ENCODE peak calls at places on chromosomes 5 and 9, in four cellular contexts. F, H, J and W are unnamed samples.

GRCh38 chr5:38648703-38649291 is 92.4 kb upstream of the LIFR start:
- DNase-seq in H (no peak), J (no peak), F (no peak), W (no peak)

GRCh38 chr5:177537389-177538361 is 16.7 kb downstream of the FAM193B start:
- DNase-seq in H (no peak), J (peak; percentile 94), F (no peak), W (peak; percentile 19)

GRCh38 chr5:103369125-103370120 is 110.9 kb downstream of the MACIR start:
- DNase-seq in J (no peak), F (no peak), H (no peak), W (no peak)

GRCh38 chr5:14528115-14528514 is 53.5 kb upstream of the OTULINL start:
- DNase-seq in J (no peak), F (no peak), H (no peak), W (no peak)

GRCh38 chr5:77893225-77893860 is 117.2 kb upstream of the TBCA start:
- DNase-seq in J (peak; percentile 96), F (no peak), H (no peak), W (no peak)

GRCh38 chr5:143642791-143643190 is 169.2 kb upstream of the HMHB1 start:
- DNase-seq in F (no peak), H (no peak), J (no peak), W (no peak)

GRCh38 chr9:118170032-118170955 is 466.1 kb downstream of the TLR4 start:
- DNase-seq in F (no peak), J (peak; percentile 18), H (no peak), W (no peak)

GRCh38 chr9:68560131-68560844 is 19.6 kb upstream of the TMEM252 start:
- DNase-seq in H (peak; percentile 75), F (no peak), J (peak; percentile 84), W (peak; percentile 97)

GRCh38 chr9:136538599-136539426 is 7.0 kb downstream of the NOTCH1 start:
- DNase-seq in F (no peak), H (peak; percentile 64), J (no peak), W (no peak)

GRCh38 chr9:98251554-98251953 is 3.9 kb downstream of the TBC1D2 start:
- DNase-seq in H (no peak), F (no peak), J (peak; percentile 63), W (no peak)

GRCh38 chr5:152378730-152379129 is 26.3 kb downstream of the NMUR2 start:
- DNase-seq in J (no peak), F (no peak), H (no peak), W (no peak)

GRCh38 chr5:31536873-31537272 is 4.8 kb downstream of the C5orf22 start:
- DNase-seq in H (no peak), F (no peak), J (no peak), W (no peak)

GRCh38 chr5:31530541-31531265 is 1.2 kb downstream of the DROSHA start:
- DNase-seq in H (no peak), J (no peak), F (no peak), W (no peak)

GRCh38 chr5:31531543-31531887 is 378 bp downstream of the DROSHA start:
- DNase-seq in H (no peak), F (no peak), J (no peak), W (no peak)

GRCh38 chr5:31534527-31535046 is 2.5 kb downstream of the C5orf22 start:
- DNase-seq in J (no peak), F (no peak), H (no peak), W (no peak)

DNA sequence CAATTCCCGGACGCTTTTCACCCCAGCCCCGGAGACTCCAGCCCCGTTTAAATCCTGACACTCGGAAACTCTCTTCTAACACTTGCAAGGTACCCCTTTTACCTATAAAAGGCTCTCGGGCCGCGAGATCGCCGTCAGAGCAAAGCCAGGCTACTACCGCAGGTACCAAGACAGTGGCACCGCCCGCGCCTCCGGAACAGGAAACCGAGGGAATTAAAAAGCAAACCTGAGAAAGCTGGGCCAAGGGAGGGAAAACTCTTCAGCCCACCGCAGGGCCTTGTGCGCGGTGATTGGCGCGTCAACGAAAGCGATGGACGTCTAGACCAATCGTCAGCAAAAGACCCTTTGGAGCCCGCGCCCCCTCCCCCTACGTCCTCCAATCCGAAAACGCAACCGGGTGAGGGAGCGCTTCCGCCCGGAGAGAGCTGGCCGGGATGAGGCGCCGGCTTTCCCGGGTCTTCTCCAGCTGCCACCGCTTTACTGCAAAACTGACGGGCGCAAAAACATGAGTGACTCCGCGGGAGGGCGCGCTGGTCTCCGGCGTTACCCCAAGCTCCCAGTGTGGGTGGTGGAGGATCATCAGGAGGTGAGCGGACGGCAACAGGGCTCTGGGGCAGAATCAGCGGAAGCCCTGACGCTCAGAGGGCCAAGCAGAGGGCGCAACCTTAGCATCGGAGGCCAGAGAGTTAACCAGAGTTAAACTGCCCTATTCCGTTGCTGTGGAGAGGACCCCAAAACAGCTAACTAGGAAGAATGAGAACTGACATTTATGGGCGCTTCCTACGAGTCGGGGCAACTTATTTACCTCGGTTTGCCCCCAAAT is at the start of the genes C5orf22 and DROSHA:
- DNase-seq in H (peak; percentile 87), J (peak; percentile 94), F (peak; percentile 72), W (peak; percentile 82)
- TF ChIP-seq CTCF in H (no peak), J (no peak), F (no peak), W (no peak)

GRCh38 chr5:119945696-119946095 is 316.3 kb downstream of the FAM170A start:
- DNase-seq in F (no peak), J (no peak), H (no peak), W (no peak)

GRCh38 chr5:119943148-119943547 is 313.8 kb downstream of the FAM170A start:
- DNase-seq in J (peak; percentile 38), F (no peak), H (no peak), W (no peak)
- TF ChIP-seq CTCF in J (peak; percentile 11), F (no peak), H (no peak), W (no peak)

GRCh38 chr5:73945505-73945904 is 319.5 kb downstream of the ARHGEF28 start:
- DNase-seq in J (no peak), F (no peak), H (peak; percentile 3), W (no peak)
- TF ChIP-seq CTCF in J (no peak), F (no peak), H (no peak), W (no peak)

GRCh38 chr9:116000748-116001329 is 152.8 kb upstream of the PAPPA start:
- DNase-seq in H (no peak), J (no peak), F (no peak), W (no peak)
- TF ChIP-seq CTCF in H (peak; percentile 27), J (peak; percentile 34), F (no peak), W (no peak)

DNA sequence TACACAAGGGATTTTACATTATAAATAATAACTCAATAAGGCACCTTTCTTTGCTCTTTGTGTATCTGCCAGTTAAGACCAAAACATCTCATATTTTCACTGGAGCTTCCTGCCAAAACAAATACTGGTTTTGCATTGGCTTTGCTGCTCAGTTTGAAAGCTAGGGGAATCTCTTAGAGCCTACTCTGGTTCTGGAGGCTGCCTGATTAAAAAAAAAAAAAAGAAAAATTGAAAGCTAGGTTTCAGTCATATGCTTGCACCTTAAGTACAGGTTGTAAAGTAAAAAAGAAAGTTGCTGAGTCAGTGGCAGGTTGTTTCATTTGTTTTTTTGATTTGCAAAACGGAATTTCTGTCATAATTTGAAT is 2.3 kb downstream of the DENND4C start:
- DNase-seq in J (peak; percentile 71), H (no peak), F (no peak), W (no peak)
- TF ChIP-seq CTCF in J (peak; percentile 39), H (no peak), F (no peak), W (no peak)

GRCh38 chr5:63125862-63126261 is 547.2 kb downstream of the LRRC70 start:
- DNase-seq in F (no peak), J (peak; percentile 52), H (no peak), W (no peak)
- TF ChIP-seq CTCF in F (no peak), J (peak; percentile 63), H (no peak), W (no peak)

GRCh38 chr5:150119421-150120061 is 33.2 kb upstream of the CSF1R start:
- DNase-seq in J (no peak), H (no peak), F (no peak), W (no peak)
- TF ChIP-seq CTCF in J (no peak), H (no peak), F (no peak), W (no peak)

GRCh38 chr9:102796244-102796643 is 198.9 kb upstream of the CYLC2 start:
- DNase-seq in H (no peak), F (no peak), J (no peak), W (no peak)
- TF ChIP-seq CTCF in H (no peak), F (no peak), J (no peak), W (no peak)